ENCODE peak calls at places on chromosomes 13 and 19, in four cellular contexts. V is CD8-positive, alpha-beta T cell; W is PC-3; J is sigmoid colon. I is an unnamed sample.

GRCh38 chr19:4566402-4567051 is 7.0 kb upstream of the SEMA6B start:
- DNase-seq in V (no peak), W (no peak), J (no peak), I (no peak)

GRCh38 chr13:112592181-112592580 is 4.2 kb upstream of the TUBGCP3 start:
- DNase-seq in V (no peak), W (no peak), J (no peak), I (no peak)

GRCh38 chr13:26721251-26721939 is 39.2 kb downstream of the GPR12 start:
- DNase-seq in V (peak; percentile 18), W (no peak), J (no peak), I (no peak)

GRCh38 chr19:5572556-5573286 is 5.0 kb upstream of the TINCR start:
- DNase-seq in V (no peak), W (peak; percentile 53), J (no peak), I (no peak)

GRCh38 chr19:425056-425455 is 16.1 kb upstream of the C2CD4C start:
- DNase-seq in V (no peak), W (no peak), J (no peak), I (no peak)

GRCh38 chr13:59038824-59039223 is 1124.9 kb downstream of the DIAPH3 start:
- DNase-seq in V (no peak), W (peak; percentile 58), J (no peak), I (peak; percentile 45)

GRCh38 chr19:40231544-40232424 is 5.3 kb upstream of the CCNP start:
- DNase-seq in V (no peak), W (no peak), J (no peak), I (no peak)

GRCh38 chr19:29268103-29268502 is 55.2 kb upstream of the UQCRFS1 start:
- DNase-seq in V (no peak), W (no peak), J (no peak), I (no peak)

GRCh38 chr19:9847087-9847671 is 12.1 kb downstream of the PIN1 start:
- DNase-seq in V (peak; percentile 31), W (peak; percentile 86), J (peak; percentile 88), I (peak; percentile 93)

GRCh38 chr19:4049432-4049831 is 17.3 kb downstream of the ZBTB7A start:
- DNase-seq in V (no peak), W (no peak), J (peak; percentile 63), I (no peak)

GRCh38 chr19:53908933-53909415 is at the start of gene CACNG7:
- DNase-seq in V (no peak), W (no peak), J (no peak), I (no peak)

GRCh38 chr13:77478645-77478997 is 56.9 kb upstream of the SCEL start:
- DNase-seq in V (no peak), W (no peak), J (no peak), I (no peak)
- TF ChIP-seq CTCF in V (peak; percentile 8), W (no peak), J (no peak), I (no peak)

GRCh38 chr13:99308481-99309087 is 1.4 kb upstream of the GPR183 start:
- DNase-seq in V (no peak), W (no peak), J (no peak), I (peak; percentile 59)
- H3K27ac ChIP-seq in V (no peak overlapping the region), W (peak overlapping the region; percentile 36), J (peak overlapping the region; percentile 83), I (peak overlapping the region; percentile 95)

DNA sequence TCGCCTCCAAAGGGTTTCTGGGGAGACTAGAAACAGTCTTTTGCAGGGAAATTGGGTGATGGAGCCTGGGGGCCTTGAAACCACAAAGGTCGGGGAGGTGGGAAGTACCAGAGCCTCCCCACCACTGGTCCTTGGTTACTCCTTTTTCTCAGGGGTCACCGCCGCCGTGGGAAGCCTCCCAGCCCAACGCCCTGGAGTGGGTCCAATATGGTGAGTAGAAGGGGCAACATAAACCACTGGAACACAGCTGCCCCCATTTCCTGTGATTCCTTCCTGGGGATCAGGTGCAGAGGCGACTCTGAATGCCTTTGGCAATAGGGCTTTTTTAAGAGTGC is 5.8 kb downstream of the PGLYRP1 start:
- DNase-seq in V (no peak), W (no peak), J (peak; percentile 64), I (no peak)
- TF ChIP-seq CTCF in V (peak; percentile 30), W (no peak), J (peak; percentile 41), I (no peak)

GRCh38 chr19:51740356-51740755 is 11.3 kb downstream of the FPR1 start:
- DNase-seq in V (no peak), W (no peak), J (no peak), I (no peak)

GRCh38 chr19:51739466-51740213 is 12.0 kb downstream of the FPR1 start:
- DNase-seq in V (no peak), W (no peak), J (no peak), I (no peak)

GRCh38 chr19:51735759-51736449 is 12.1 kb upstream of the HAS1 start:
- DNase-seq in V (no peak), W (no peak), J (peak; percentile 83), I (peak; percentile 76)

GRCh38 chr19:51733742-51734522 is 10.1 kb upstream of the HAS1 start:
- DNase-seq in V (no peak), W (no peak), J (no peak), I (no peak)

DNA sequence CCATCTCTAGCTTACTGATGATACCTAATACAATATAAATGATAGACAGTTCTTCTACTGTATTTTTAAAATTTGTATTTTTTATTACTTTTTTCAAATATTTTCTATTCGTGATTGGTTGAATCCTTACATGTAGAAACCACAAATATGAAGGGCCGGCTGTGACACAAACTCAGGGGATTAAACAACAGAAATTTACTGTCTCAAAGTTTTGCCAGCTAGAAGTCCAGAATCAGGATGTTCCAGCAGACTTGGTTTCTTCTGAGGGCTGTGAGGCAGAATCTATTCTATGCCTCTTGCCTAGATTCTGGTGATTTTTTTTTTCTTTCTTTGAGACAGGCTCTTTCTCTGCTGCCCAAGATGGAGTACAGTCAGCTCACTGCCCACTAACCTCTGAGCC is 13.8 kb downstream of the FPR1 start:
- DNase-seq in V (no peak), W (no peak), J (no peak), I (no peak)
- H3K27ac ChIP-seq in V (no peak overlapping the region), W (no peak overlapping the region), J (no peak overlapping the region), I (no peak overlapping the region)

I was measured in brain microvascular endothelial cell.